ENCODE peak calls at places on chromosomes 5 and 9, in nine cellular contexts. One of them, this sample, is unnamed.

GRCh38 chr5:145945620-145946111 is 9.3 kb downstream of the SH3RF2 start:
- DNase-seq in kidney epithelial cell: no peak
- DNase-seq in effector memory CD4-positive, alpha-beta T cell: no peak
- DNase-seq in activated CD4-positive, alpha-beta T cell treated with anti-CD3 and anti-CD28 coated beads, Interleukin-2, amount 10 ng/mL, durations not matched to agents 24 days and 14 days: no peak
- DNase-seq in activated T-cell treated with anti-CD3 and anti-CD28 coated beads, Interleukin-2, amount 50 U/mL, for 1 hour: no peak
- DNase-seq in OCI-LY7: no peak
- DNase-seq in stimulated activated CD4-positive, alpha-beta T cell treated with anti-CD3 and anti-CD28 coated beads, Interleukin-1b, Interleukin-23, amount 100 ng/mL, for 4 hours: no peak
- DNase-seq in AG20443: no peak
- DNase-seq in CD8-positive, alpha-beta T cell: no peak
- DNase-seq in this sample: no peak

GRCh38 chr5:175867587-175868347 is 3.6 kb upstream of the CPLX2 start:
- DNase-seq in activated CD4-positive, alpha-beta T cell treated with anti-CD3 and anti-CD28 coated beads, Interleukin-2, amount 10 ng/mL, durations not matched to agents 24 days and 14 days: no peak
- DNase-seq in kidney epithelial cell: no peak
- DNase-seq in effector memory CD4-positive, alpha-beta T cell: no peak
- DNase-seq in stimulated activated CD4-positive, alpha-beta T cell treated with anti-CD3 and anti-CD28 coated beads, Interleukin-1b, Interleukin-23, amount 100 ng/mL, for 4 hours: no peak
- DNase-seq in activated T-cell treated with anti-CD3 and anti-CD28 coated beads, Interleukin-2, amount 50 U/mL, for 1 hour: no peak
- DNase-seq in AG20443: no peak
- DNase-seq in CD8-positive, alpha-beta T cell: no peak
- DNase-seq in OCI-LY7: peak
- DNase-seq in this sample: no peak

GRCh38 chr9:107299437-107299836 is 16.4 kb downstream of the RAD23B start:
- DNase-seq in kidney epithelial cell: no peak
- DNase-seq in activated CD4-positive, alpha-beta T cell treated with anti-CD3 and anti-CD28 coated beads, Interleukin-2, amount 10 ng/mL, durations not matched to agents 24 days and 14 days: no peak
- DNase-seq in OCI-LY7: no peak
- DNase-seq in activated T-cell treated with anti-CD3 and anti-CD28 coated beads, Interleukin-2, amount 50 U/mL, for 1 hour: no peak
- DNase-seq in CD8-positive, alpha-beta T cell: no peak
- DNase-seq in AG20443: no peak
- DNase-seq in stimulated activated CD4-positive, alpha-beta T cell treated with anti-CD3 and anti-CD28 coated beads, Interleukin-1b, Interleukin-23, amount 100 ng/mL, for 4 hours: no peak
- DNase-seq in effector memory CD4-positive, alpha-beta T cell: no peak
- DNase-seq in this sample: no peak

GRCh38 chr5:64680289-64680688 is 10.0 kb upstream of the SHISAL2B start:
- DNase-seq in effector memory CD4-positive, alpha-beta T cell: no peak
- DNase-seq in stimulated activated CD4-positive, alpha-beta T cell treated with anti-CD3 and anti-CD28 coated beads, Interleukin-1b, Interleukin-23, amount 100 ng/mL, for 4 hours: no peak
- DNase-seq in activated T-cell treated with anti-CD3 and anti-CD28 coated beads, Interleukin-2, amount 50 U/mL, for 1 hour: no peak
- DNase-seq in kidney epithelial cell: no peak
- DNase-seq in CD8-positive, alpha-beta T cell: no peak
- DNase-seq in OCI-LY7: no peak
- DNase-seq in activated CD4-positive, alpha-beta T cell treated with anti-CD3 and anti-CD28 coated beads, Interleukin-2, amount 10 ng/mL, durations not matched to agents 24 days and 14 days: no peak
- DNase-seq in AG20443: no peak
- DNase-seq in this sample: no peak

GRCh38 chr5:32312194-32312681 is 501 bp downstream of the MTMR12 start:
- DNase-seq in activated CD4-positive, alpha-beta T cell treated with anti-CD3 and anti-CD28 coated beads, Interleukin-2, amount 10 ng/mL, durations not matched to agents 24 days and 14 days: peak
- DNase-seq in effector memory CD4-positive, alpha-beta T cell: peak
- DNase-seq in kidney epithelial cell: no peak
- DNase-seq in OCI-LY7: peak
- DNase-seq in AG20443: peak
- DNase-seq in CD8-positive, alpha-beta T cell: peak
- DNase-seq in stimulated activated CD4-positive, alpha-beta T cell treated with anti-CD3 and anti-CD28 coated beads, Interleukin-1b, Interleukin-23, amount 100 ng/mL, for 4 hours: peak
- DNase-seq in activated T-cell treated with anti-CD3 and anti-CD28 coated beads, Interleukin-2, amount 50 U/mL, for 1 hour: no peak
- DNase-seq in this sample: peak

GRCh38 chr5:168073991-168074800 is 217.2 kb upstream of the WWC1 start:
- DNase-seq in stimulated activated CD4-positive, alpha-beta T cell treated with anti-CD3 and anti-CD28 coated beads, Interleukin-1b, Interleukin-23, amount 100 ng/mL, for 4 hours: no peak
- DNase-seq in OCI-LY7: no peak
- DNase-seq in AG20443: peak
- DNase-seq in activated CD4-positive, alpha-beta T cell treated with anti-CD3 and anti-CD28 coated beads, Interleukin-2, amount 10 ng/mL, durations not matched to agents 24 days and 14 days: no peak
- DNase-seq in CD8-positive, alpha-beta T cell: no peak
- DNase-seq in kidney epithelial cell: no peak
- DNase-seq in effector memory CD4-positive, alpha-beta T cell: no peak
- DNase-seq in activated T-cell treated with anti-CD3 and anti-CD28 coated beads, Interleukin-2, amount 50 U/mL, for 1 hour: no peak
- DNase-seq in this sample: no peak

GRCh38 chr9:128735373-128735772 is 11.4 kb upstream of the ZDHHC12 start:
- DNase-seq in AG20443: no peak
- DNase-seq in stimulated activated CD4-positive, alpha-beta T cell treated with anti-CD3 and anti-CD28 coated beads, Interleukin-1b, Interleukin-23, amount 100 ng/mL, for 4 hours: no peak
- DNase-seq in activated CD4-positive, alpha-beta T cell treated with anti-CD3 and anti-CD28 coated beads, Interleukin-2, amount 10 ng/mL, durations not matched to agents 24 days and 14 days: peak
- DNase-seq in activated T-cell treated with anti-CD3 and anti-CD28 coated beads, Interleukin-2, amount 50 U/mL, for 1 hour: no peak
- DNase-seq in OCI-LY7: no peak
- DNase-seq in kidney epithelial cell: no peak
- DNase-seq in effector memory CD4-positive, alpha-beta T cell: no peak
- DNase-seq in CD8-positive, alpha-beta T cell: no peak
- DNase-seq in this sample: no peak

GRCh38 chr5:157442989-157443619 is 16.9 kb upstream of the NIPAL4 start:
- DNase-seq in activated CD4-positive, alpha-beta T cell treated with anti-CD3 and anti-CD28 coated beads, Interleukin-2, amount 10 ng/mL, durations not matched to agents 24 days and 14 days: no peak
- DNase-seq in CD8-positive, alpha-beta T cell: no peak
- DNase-seq in kidney epithelial cell: no peak
- DNase-seq in AG20443: peak
- DNase-seq in activated T-cell treated with anti-CD3 and anti-CD28 coated beads, Interleukin-2, amount 50 U/mL, for 1 hour: no peak
- DNase-seq in stimulated activated CD4-positive, alpha-beta T cell treated with anti-CD3 and anti-CD28 coated beads, Interleukin-1b, Interleukin-23, amount 100 ng/mL, for 4 hours: no peak
- DNase-seq in effector memory CD4-positive, alpha-beta T cell: no peak
- DNase-seq in OCI-LY7: no peak
- DNase-seq in this sample: no peak

GRCh38 chr9:120729796-120730195 is 15.5 kb upstream of the MEGF9 start:
- DNase-seq in activated T-cell treated with anti-CD3 and anti-CD28 coated beads, Interleukin-2, amount 50 U/mL, for 1 hour: no peak
- DNase-seq in CD8-positive, alpha-beta T cell: no peak
- DNase-seq in kidney epithelial cell: no peak
- DNase-seq in stimulated activated CD4-positive, alpha-beta T cell treated with anti-CD3 and anti-CD28 coated beads, Interleukin-1b, Interleukin-23, amount 100 ng/mL, for 4 hours: no peak
- DNase-seq in AG20443: no peak
- DNase-seq in OCI-LY7: peak
- DNase-seq in activated CD4-positive, alpha-beta T cell treated with anti-CD3 and anti-CD28 coated beads, Interleukin-2, amount 10 ng/mL, durations not matched to agents 24 days and 14 days: no peak
- DNase-seq in effector memory CD4-positive, alpha-beta T cell: no peak
- DNase-seq in this sample: no peak

GRCh38 chr9:113772121-113772885 is 103.8 kb upstream of the ZNF618 start:
- DNase-seq in activated T-cell treated with anti-CD3 and anti-CD28 coated beads, Interleukin-2, amount 50 U/mL, for 1 hour: no peak
- DNase-seq in kidney epithelial cell: no peak
- DNase-seq in CD8-positive, alpha-beta T cell: no peak
- DNase-seq in OCI-LY7: no peak
- DNase-seq in effector memory CD4-positive, alpha-beta T cell: no peak
- DNase-seq in activated CD4-positive, alpha-beta T cell treated with anti-CD3 and anti-CD28 coated beads, Interleukin-2, amount 10 ng/mL, durations not matched to agents 24 days and 14 days: peak
- DNase-seq in AG20443: peak
- DNase-seq in stimulated activated CD4-positive, alpha-beta T cell treated with anti-CD3 and anti-CD28 coated beads, Interleukin-1b, Interleukin-23, amount 100 ng/mL, for 4 hours: no peak
- DNase-seq in this sample: no peak

GRCh38 chr5:150511641-150512367 is 3.9 kb downstream of the NDST1 start:
- DNase-seq in AG20443: peak
- DNase-seq in kidney epithelial cell: no peak
- DNase-seq in CD8-positive, alpha-beta T cell: no peak
- DNase-seq in effector memory CD4-positive, alpha-beta T cell: no peak
- DNase-seq in activated T-cell treated with anti-CD3 and anti-CD28 coated beads, Interleukin-2, amount 50 U/mL, for 1 hour: no peak
- DNase-seq in OCI-LY7: no peak
- DNase-seq in activated CD4-positive, alpha-beta T cell treated with anti-CD3 and anti-CD28 coated beads, Interleukin-2, amount 10 ng/mL, durations not matched to agents 24 days and 14 days: no peak
- DNase-seq in stimulated activated CD4-positive, alpha-beta T cell treated with anti-CD3 and anti-CD28 coated beads, Interleukin-1b, Interleukin-23, amount 100 ng/mL, for 4 hours: no peak
- DNase-seq in this sample: no peak

GRCh38 chr5:5220896-5221295 is 80.8 kb downstream of the ADAMTS16 start:
- DNase-seq in AG20443: no peak
- DNase-seq in OCI-LY7: no peak
- DNase-seq in kidney epithelial cell: no peak
- DNase-seq in CD8-positive, alpha-beta T cell: no peak
- DNase-seq in effector memory CD4-positive, alpha-beta T cell: no peak
- DNase-seq in activated CD4-positive, alpha-beta T cell treated with anti-CD3 and anti-CD28 coated beads, Interleukin-2, amount 10 ng/mL, durations not matched to agents 24 days and 14 days: no peak
- DNase-seq in activated T-cell treated with anti-CD3 and anti-CD28 coated beads, Interleukin-2, amount 50 U/mL, for 1 hour: no peak
- DNase-seq in stimulated activated CD4-positive, alpha-beta T cell treated with anti-CD3 and anti-CD28 coated beads, Interleukin-1b, Interleukin-23, amount 100 ng/mL, for 4 hours: no peak
- DNase-seq in this sample: no peak

GRCh38 chr5:68155940-68156339 is 59.6 kb upstream of the PIK3R1 start:
- DNase-seq in OCI-LY7: no peak
- DNase-seq in effector memory CD4-positive, alpha-beta T cell: no peak
- DNase-seq in activated CD4-positive, alpha-beta T cell treated with anti-CD3 and anti-CD28 coated beads, Interleukin-2, amount 10 ng/mL, durations not matched to agents 24 days and 14 days: no peak
- DNase-seq in stimulated activated CD4-positive, alpha-beta T cell treated with anti-CD3 and anti-CD28 coated beads, Interleukin-1b, Interleukin-23, amount 100 ng/mL, for 4 hours: no peak
- DNase-seq in CD8-positive, alpha-beta T cell: no peak
- DNase-seq in activated T-cell treated with anti-CD3 and anti-CD28 coated beads, Interleukin-2, amount 50 U/mL, for 1 hour: no peak
- DNase-seq in AG20443: no peak
- DNase-seq in kidney epithelial cell: no peak
- DNase-seq in this sample: no peak

GRCh38 chr9:71944754-71945409 is 33.4 kb downstream of the C9orf85 start:
- DNase-seq in effector memory CD4-positive, alpha-beta T cell: no peak
- DNase-seq in AG20443: no peak
- DNase-seq in OCI-LY7: no peak
- DNase-seq in stimulated activated CD4-positive, alpha-beta T cell treated with anti-CD3 and anti-CD28 coated beads, Interleukin-1b, Interleukin-23, amount 100 ng/mL, for 4 hours: no peak
- DNase-seq in activated T-cell treated with anti-CD3 and anti-CD28 coated beads, Interleukin-2, amount 50 U/mL, for 1 hour: no peak
- DNase-seq in CD8-positive, alpha-beta T cell: no peak
- DNase-seq in kidney epithelial cell: no peak
- DNase-seq in activated CD4-positive, alpha-beta T cell treated with anti-CD3 and anti-CD28 coated beads, Interleukin-2, amount 10 ng/mL, durations not matched to agents 24 days and 14 days: no peak
- DNase-seq in this sample: no peak

GRCh38 chr5:20949636-20950035 is 961.6 kb upstream of the CDH18 start:
- DNase-seq in activated CD4-positive, alpha-beta T cell treated with anti-CD3 and anti-CD28 coated beads, Interleukin-2, amount 10 ng/mL, durations not matched to agents 24 days and 14 days: no peak
- DNase-seq in stimulated activated CD4-positive, alpha-beta T cell treated with anti-CD3 and anti-CD28 coated beads, Interleukin-1b, Interleukin-23, amount 100 ng/mL, for 4 hours: no peak
- DNase-seq in OCI-LY7: no peak
- DNase-seq in effector memory CD4-positive, alpha-beta T cell: no peak
- DNase-seq in AG20443: no peak
- DNase-seq in kidney epithelial cell: no peak
- DNase-seq in CD8-positive, alpha-beta T cell: no peak
- DNase-seq in activated T-cell treated with anti-CD3 and anti-CD28 coated beads, Interleukin-2, amount 50 U/mL, for 1 hour: no peak
- DNase-seq in this sample: no peak

GRCh38 chr5:54234304-54234938 is 76.0 kb downstream of the ARL15 start:
- DNase-seq in activated T-cell treated with anti-CD3 and anti-CD28 coated beads, Interleukin-2, amount 50 U/mL, for 1 hour: no peak
- DNase-seq in OCI-LY7: peak
- DNase-seq in effector memory CD4-positive, alpha-beta T cell: no peak
- DNase-seq in stimulated activated CD4-positive, alpha-beta T cell treated with anti-CD3 and anti-CD28 coated beads, Interleukin-1b, Interleukin-23, amount 100 ng/mL, for 4 hours: no peak
- DNase-seq in kidney epithelial cell: no peak
- DNase-seq in AG20443: peak
- DNase-seq in activated CD4-positive, alpha-beta T cell treated with anti-CD3 and anti-CD28 coated beads, Interleukin-2, amount 10 ng/mL, durations not matched to agents 24 days and 14 days: no peak
- DNase-seq in CD8-positive, alpha-beta T cell: no peak
- DNase-seq in this sample: no peak

GRCh38 chr5:32088214-32088613 is 85.9 kb downstream of the GOLPH3 start:
- DNase-seq in AG20443: no peak
- DNase-seq in OCI-LY7: no peak
- DNase-seq in kidney epithelial cell: no peak
- DNase-seq in stimulated activated CD4-positive, alpha-beta T cell treated with anti-CD3 and anti-CD28 coated beads, Interleukin-1b, Interleukin-23, amount 100 ng/mL, for 4 hours: no peak
- DNase-seq in effector memory CD4-positive, alpha-beta T cell: no peak
- DNase-seq in activated T-cell treated with anti-CD3 and anti-CD28 coated beads, Interleukin-2, amount 50 U/mL, for 1 hour: no peak
- DNase-seq in activated CD4-positive, alpha-beta T cell treated with anti-CD3 and anti-CD28 coated beads, Interleukin-2, amount 10 ng/mL, durations not matched to agents 24 days and 14 days: no peak
- DNase-seq in CD8-positive, alpha-beta T cell: no peak
- DNase-seq in this sample: no peak

GRCh38 chr5:65029178-65029577 is 260.4 kb downstream of the CWC27 start:
- DNase-seq in activated CD4-positive, alpha-beta T cell treated with anti-CD3 and anti-CD28 coated beads, Interleukin-2, amount 10 ng/mL, durations not matched to agents 24 days and 14 days: no peak
- DNase-seq in OCI-LY7: no peak
- DNase-seq in CD8-positive, alpha-beta T cell: no peak
- DNase-seq in kidney epithelial cell: no peak
- DNase-seq in stimulated activated CD4-positive, alpha-beta T cell treated with anti-CD3 and anti-CD28 coated beads, Interleukin-1b, Interleukin-23, amount 100 ng/mL, for 4 hours: no peak
- DNase-seq in AG20443: no peak
- DNase-seq in effector memory CD4-positive, alpha-beta T cell: no peak
- DNase-seq in activated T-cell treated with anti-CD3 and anti-CD28 coated beads, Interleukin-2, amount 50 U/mL, for 1 hour: no peak
- DNase-seq in this sample: no peak